ENCODE peak calls at places on chromosomes 4 and X, in ten cellular contexts. T is transverse colon, E is HCT116, D is ovary, R is Peyer's patch, A is tibial nerve, W is spleen, K is suprapubic skin, B is adrenal gland, F is prostate gland. Z is an unnamed sample.

GRCh38 chr4:150010525-150011126 is 67.6 kb upstream of the DCLK2 start:
- DNase-seq in T (peak), E (peak), D (peak), R (peak), A (peak), W (no peak), K (no peak), B (peak), F (peak), Z (no peak)

GRCh38 chrX:137428777-137429564 is 137.0 kb upstream of the ZIC3 start:
- DNase-seq in T (no peak), E (no peak), D (no peak), R (no peak), A (no peak), W (no peak), K (no peak), B (no peak), F (no peak), Z (no peak)

GRCh38 chr4:122922877-122923511 is 597 bp upstream of the NUDT6 start:
- DNase-seq in T (peak), E (peak), D (peak), R (peak), A (peak), W (peak), K (peak), B (peak), F (peak), Z (peak)

GRCh38 chr4:123995939-123996338 is 599.3 kb downstream of the SPRY1 start:
- DNase-seq in T (no peak), E (no peak), D (no peak), R (no peak), A (no peak), W (no peak), K (no peak), B (no peak), F (no peak), Z (no peak)

GRCh38 chr4:148007789-148008188 is 275.9 kb downstream of the ARHGAP10 start:
- DNase-seq in T (no peak), E (no peak), D (no peak), R (no peak), A (no peak), W (no peak), K (no peak), B (no peak), F (no peak), Z (no peak)

GRCh38 chrX:149151805-149152757 is 353.0 kb downstream of the IDS start:
- DNase-seq in T (no peak), E (no peak), D (no peak), R (no peak), A (no peak), W (no peak), K (no peak), B (no peak), F (no peak), Z (no peak)

GRCh38 chr4:40628888-40629287 is 776 bp downstream of the RBM47 start:
- DNase-seq in T (no peak), E (no peak), D (no peak), R (no peak), A (no peak), W (no peak), K (no peak), B (no peak), F (no peak), Z (no peak)

GRCh38 chr4:84870398-84871163 is 95.9 kb downstream of the WDFY3 start:
- DNase-seq in T (no peak), E (peak), D (no peak), R (no peak), A (no peak), W (no peak), K (no peak), B (no peak), F (no peak), Z (no peak)

GRCh38 chr4:69032847-69033638 is 63.2 kb upstream of the UGT2B7 start:
- DNase-seq in T (peak), E (no peak), D (no peak), R (peak), A (no peak), W (no peak), K (no peak), B (no peak), F (no peak), Z (no peak)

GRCh38 chr4:151198748-151199147 is 78.2 kb upstream of the PRSS48 start:
- DNase-seq in T (no peak), E (no peak), D (no peak), R (no peak), A (no peak), W (no peak), K (no peak), B (no peak), F (no peak), Z (no peak)

GRCh38 chr4:25095756-25096552 is 64.3 kb downstream of the SEPSECS start:
- DNase-seq in T (no peak), E (no peak), D (no peak), R (no peak), A (no peak), W (peak), K (peak), B (no peak), F (no peak), Z (no peak)

GRCh38 chr4:61817071-61817470 is 616.9 kb downstream of the ADGRL3 start:
- DNase-seq in T (no peak), E (no peak), D (no peak), R (no peak), A (no peak), W (no peak), K (no peak), B (no peak), F (no peak), Z (no peak)

GRCh38 chrX:132393090-132393884 is 95.6 kb downstream of the MBNL3 start:
- DNase-seq in T (no peak), E (no peak), D (no peak), R (no peak), A (no peak), W (no peak), K (no peak), B (no peak), F (no peak), Z (no peak)

GRCh38 chrX:55713635-55714034 is 3.9 kb upstream of the RRAGB start:
- DNase-seq in T (no peak), E (no peak), D (no peak), R (no peak), A (no peak), W (no peak), K (no peak), B (no peak), F (no peak), Z (no peak)

GRCh38 chr4:101019941-101020401 is 327.4 kb downstream of the PPP3CA start:
- DNase-seq in T (no peak), E (peak), D (no peak), R (no peak), A (no peak), W (no peak), K (no peak), B (no peak), F (no peak), Z (no peak)

GRCh38 chr4:1357356-1358248 is 10.6 kb downstream of the UVSSA start:
- DNase-seq in T (no peak), E (no peak), D (no peak), R (no peak), A (no peak), W (no peak), K (no peak), B (no peak), F (no peak), Z (no peak)

GRCh38 chrX:5397409-5397808 is 831.3 kb downstream of the NLGN4X start:
- DNase-seq in T (no peak), E (no peak), D (no peak), R (no peak), A (no peak), W (no peak), K (no peak), B (no peak), F (no peak), Z (no peak)

GRCh38 chrX:139203681-139204575 is 326.6 kb upstream of the F9 start:
- DNase-seq in T (no peak), E (no peak), D (peak), R (no peak), A (no peak), W (peak), K (no peak), B (no peak), F (peak), Z (no peak)

GRCh38 chr4:168164915-168165548 is 72.7 kb downstream of the ANXA10 start:
- DNase-seq in T (no peak), E (no peak), D (no peak), R (no peak), A (no peak), W (no peak), K (no peak), B (no peak), F (no peak), Z (no peak)

GRCh38 chr4:169330811-169331210 is 60.1 kb upstream of the SH3RF1 start:
- DNase-seq in T (no peak), E (no peak), D (no peak), R (no peak), A (no peak), W (no peak), K (no peak), B (no peak), F (no peak), Z (no peak)

GRCh38 chr4:100895572-100896197 is 377.9 kb upstream of the EMCN start:
- DNase-seq in T (no peak), E (no peak), D (no peak), R (no peak), A (no peak), W (no peak), K (no peak), B (no peak), F (no peak), Z (no peak)

GRCh38 chrX:140709421-140709846 is at the start of gene LINC00632:
- DNase-seq in T (no peak), E (no peak), D (no peak), R (no peak), A (no peak), W (no peak), K (no peak), B (no peak), F (no peak), Z (no peak)

GRCh38 chr4:89898304-89898716 is 3.7 kb downstream of the MMRN1 start:
- DNase-seq in T (no peak), E (no peak), D (no peak), R (peak), A (no peak), W (no peak), K (no peak), B (no peak), F (no peak), Z (no peak)

GRCh38 chrX:12401252-12401651 is 263.0 kb downstream of the FRMPD4 start:
- DNase-seq in T (no peak), E (no peak), D (no peak), R (no peak), A (no peak), W (no peak), K (no peak), B (no peak), F (no peak), Z (no peak)

GRCh38 chr4:108135549-108136209 is 33.1 kb downstream of the LEF1 start:
- DNase-seq in T (no peak), E (no peak), D (no peak), R (no peak), A (no peak), W (no peak), K (no peak), B (no peak), F (peak), Z (no peak)

GRCh38 chr4:147530153-147530552 is 49.3 kb downstream of the EDNRA start:
- DNase-seq in T (no peak), E (no peak), D (no peak), R (no peak), A (no peak), W (no peak), K (no peak), B (no peak), F (no peak), Z (no peak)

GRCh38 chrX:105299286-105299685 is 78.8 kb upstream of the TEX13A start:
- DNase-seq in T (no peak), E (no peak), D (no peak), R (no peak), A (no peak), W (no peak), K (no peak), B (no peak), F (no peak), Z (no peak)

GRCh38 chr4:7312691-7313090 is 120.4 kb downstream of the SORCS2 start:
- DNase-seq in T (no peak), E (no peak), D (no peak), R (no peak), A (no peak), W (no peak), K (no peak), B (no peak), F (no peak), Z (no peak)

GRCh38 chrX:37926700-37927099 is 79.3 kb upstream of the DYNLT3 start:
- DNase-seq in T (no peak), E (no peak), D (no peak), R (no peak), A (peak), W (no peak), K (no peak), B (no peak), F (no peak), Z (no peak)

GRCh38 chr4:175035907-175036306 is 117.7 kb downstream of the ADAM29 start:
- DNase-seq in T (no peak), E (no peak), D (no peak), R (no peak), A (no peak), W (no peak), K (no peak), B (no peak), F (no peak), Z (no peak)

GRCh38 chrX:107734646-107735045 is 40.9 kb downstream of the TSC22D3 start:
- DNase-seq in T (no peak), E (no peak), D (no peak), R (no peak), A (no peak), W (no peak), K (no peak), B (no peak), F (no peak), Z (no peak)

GRCh38 chrX:79366556-79366887 is 612 bp downstream of the ITM2A start:
- DNase-seq in T (no peak), E (no peak), D (no peak), R (no peak), A (peak), W (no peak), K (no peak), B (no peak), F (no peak), Z (no peak)

GRCh38 chr4:111633663-111634266 is 511.5 kb upstream of the FAM241A start:
- DNase-seq in T (no peak), E (no peak), D (no peak), R (no peak), A (no peak), W (no peak), K (no peak), B (no peak), F (no peak), Z (no peak)

DNA sequence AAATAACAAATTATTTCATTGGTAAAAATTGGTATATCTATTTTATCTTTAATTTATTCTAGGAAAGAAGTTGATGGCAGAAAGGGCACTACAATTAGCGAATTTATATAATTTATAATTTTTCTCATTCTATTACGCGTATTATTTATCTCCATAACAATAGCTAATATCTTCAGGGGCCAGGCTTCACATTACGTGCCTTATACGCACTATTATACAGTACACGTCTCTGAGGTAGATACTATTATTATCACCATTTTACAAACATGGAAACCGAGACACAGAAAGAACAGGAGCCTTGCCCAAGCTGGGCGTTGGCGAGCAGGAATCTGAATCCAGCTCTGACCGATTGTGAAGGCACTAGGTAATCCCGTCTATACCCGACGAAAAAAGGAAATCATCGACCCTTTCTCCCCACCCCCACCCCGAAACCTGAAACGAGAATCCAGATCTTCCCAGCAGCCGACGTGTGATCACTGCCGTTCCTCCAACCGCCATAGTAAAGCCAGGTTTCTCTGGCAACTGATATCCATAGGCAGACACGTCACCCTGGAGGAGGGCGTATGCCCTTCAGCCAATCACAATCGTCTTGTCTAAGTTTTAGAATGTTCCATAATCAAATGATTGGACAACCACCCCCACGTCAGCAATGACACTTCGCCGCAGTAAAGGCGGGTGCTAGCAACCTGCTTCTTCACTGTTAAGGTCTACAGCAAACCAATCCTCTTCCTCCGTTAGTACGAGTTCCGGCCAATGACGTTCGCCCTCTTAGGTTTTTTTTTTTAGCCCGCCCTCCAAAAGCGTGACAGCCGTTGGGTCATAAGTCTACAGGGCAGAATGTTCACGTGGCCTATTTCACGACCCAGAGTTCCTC is at the start of gene MORF4L2:
- DNase-seq in T (peak), E (peak), D (peak), R (peak), A (peak), W (peak), K (peak), B (peak), F (peak), Z (peak)
- TF ChIP-seq POLR2A in T (peak), E (peak), D (peak), R (peak), A (peak), W (peak), K (peak), B (peak), F (peak), Z (peak)

GRCh38 chrX:47191331-47191730 is 2.3 kb upstream of the UBA1 start:
- DNase-seq in T (peak), E (peak), D (no peak), R (peak), A (no peak), W (peak), K (no peak), B (no peak), F (no peak), Z (no peak)

GRCh38 chrX:47193475-47194241 is at the start of gene UBA1:
- DNase-seq in T (peak), E (peak), D (peak), R (peak), A (peak), W (peak), K (peak), B (peak), F (peak), Z (peak)

GRCh38 chrX:47189906-47190305 is 3.7 kb upstream of the UBA1 start:
- DNase-seq in T (no peak), E (no peak), D (no peak), R (no peak), A (no peak), W (peak), K (no peak), B (no peak), F (no peak), Z (no peak)

GRCh38 chrX:47191806-47192401 is 1.7 kb upstream of the UBA1 start:
- DNase-seq in T (no peak), E (no peak), D (no peak), R (no peak), A (no peak), W (peak), K (no peak), B (no peak), F (no peak), Z (no peak)

GRCh38 chrX:47190445-47191269 is 3.0 kb upstream of the UBA1 start:
- DNase-seq in T (peak), E (peak), D (peak), R (peak), A (peak), W (peak), K (peak), B (peak), F (peak), Z (peak)
- TF ChIP-seq POLR2A in T (peak), E (peak), D (no peak), R (peak), A (peak), W (peak), K (no peak), B (peak), F (peak), Z (no peak)

DNA sequence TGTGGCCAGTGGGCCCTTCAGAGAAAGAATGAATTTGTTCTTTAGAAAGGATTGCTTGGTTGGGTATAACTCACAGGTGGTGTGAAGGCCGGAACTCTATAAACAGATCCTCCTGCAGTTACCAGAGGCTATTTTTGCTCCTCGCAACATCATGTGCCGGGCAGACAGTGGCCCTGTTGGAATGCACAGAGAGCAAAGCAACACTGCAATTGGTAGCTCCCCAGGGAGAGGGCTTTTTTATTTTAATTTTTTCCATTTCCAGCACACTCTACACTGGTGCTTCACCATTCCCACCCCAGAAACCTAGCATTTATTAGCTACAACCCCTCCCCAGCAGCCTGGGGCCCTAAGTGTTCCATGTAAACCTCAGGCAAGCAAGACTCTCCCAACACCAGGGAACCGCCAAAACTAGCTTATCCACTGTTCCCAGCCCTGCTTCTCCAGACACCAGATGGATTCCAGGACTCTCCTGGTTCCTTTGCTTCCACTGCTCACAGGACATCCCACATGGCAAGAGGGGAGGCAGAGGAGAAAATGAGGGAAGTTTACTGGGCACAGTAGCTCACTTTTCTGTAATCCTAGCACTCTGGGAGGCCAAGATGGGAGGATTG is 75.1 kb upstream of the TMEM164 start:
- DNase-seq in T (no peak), E (no peak), D (no peak), R (no peak), A (no peak), W (no peak), K (no peak), B (no peak), F (no peak), Z (no peak)
- TF ChIP-seq POLR2A in T (no peak), E (no peak), D (no peak), R (no peak), A (no peak), W (no peak), K (no peak), B (no peak), F (no peak), Z (no peak)

GRCh38 chrX:41332408-41332987 is 1.5 kb upstream of the DDX3X start:
- DNase-seq in T (peak), E (no peak), D (no peak), R (peak), A (no peak), W (no peak), K (no peak), B (peak), F (peak), Z (peak)

GRCh38 chrX:41332005-41332404 is 2.0 kb upstream of the DDX3X start:
- DNase-seq in T (no peak), E (no peak), D (no peak), R (no peak), A (no peak), W (no peak), K (no peak), B (no peak), F (no peak), Z (no peak)

GRCh38 chrX:41333744-41333993 is 293 bp upstream of the DDX3X start:
- DNase-seq in T (no peak), E (peak), D (no peak), R (no peak), A (peak), W (no peak), K (no peak), B (peak), F (peak), Z (no peak)

GRCh38 chrX:41333994-41334865 is at the start of gene DDX3X:
- DNase-seq in T (peak), E (peak), D (peak), R (peak), A (peak), W (peak), K (peak), B (peak), F (peak), Z (peak)

DNA sequence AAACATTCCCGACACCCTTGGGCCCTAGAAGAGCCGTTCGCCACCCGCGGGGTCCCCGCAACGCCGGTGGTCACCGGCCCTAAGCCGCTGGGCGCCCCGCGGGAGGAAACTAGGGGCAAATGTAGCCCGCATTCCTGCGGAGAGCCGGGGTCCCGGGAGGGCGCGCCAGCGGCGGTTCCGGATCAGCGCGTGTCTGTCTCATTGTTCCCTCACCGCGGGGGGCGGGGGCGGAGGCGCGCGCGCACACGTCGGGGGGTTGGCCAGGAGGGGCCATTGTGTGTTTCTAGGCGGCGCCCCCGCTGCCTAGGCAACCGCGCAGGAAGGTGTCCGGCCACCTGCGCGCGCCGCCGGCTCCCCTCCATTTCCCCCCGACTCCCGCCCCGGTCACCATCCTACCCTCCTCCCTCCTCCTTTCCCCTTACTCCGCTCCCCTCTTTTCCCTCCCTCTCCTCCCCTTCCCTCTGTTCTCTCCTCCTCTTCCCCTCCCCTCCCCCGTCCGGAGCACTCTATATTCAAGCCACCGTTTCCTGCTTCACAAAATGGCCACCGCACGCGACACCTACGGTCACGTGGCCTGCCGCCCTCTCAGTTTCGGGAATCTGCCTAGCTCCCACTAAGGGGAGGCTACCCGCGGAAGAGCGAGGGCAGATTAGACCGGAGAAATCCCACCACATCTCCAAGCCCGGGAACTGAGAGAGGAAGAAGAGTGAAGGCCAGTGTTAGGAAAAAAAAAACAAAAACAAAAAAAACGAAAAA is 796 bp upstream of the DDX3X start:
- DNase-seq in T (peak), E (peak), D (peak), R (peak), A (peak), W (peak), K (peak), B (peak), F (peak), Z (peak)
- TF ChIP-seq POLR2A in T (peak), E (no peak), D (peak), R (peak), A (peak), W (no peak), K (no peak), B (peak), F (peak), Z (no peak)